ENCODE peak calls at places on chromosomes 3 and 15, in nine cellular contexts. E, I, F, P, B, C, R, S and J are unnamed samples.

GRCh38 chr15:66927326-66928077 is 137.9 kb upstream of the SMAD3 start:
- DNase-seq in P (no peak), E (no peak), I (no peak), B (no peak), C (no peak), R (no peak), F (no peak), S (no peak), J (no peak)

GRCh38 chr3:23712656-23713559 is 92.8 kb upstream of the UBE2E1 start:
- DNase-seq in F (peak), B (peak), E (no peak), P (peak), C (peak), I (no peak), S (no peak), R (no peak), J (peak)

GRCh38 chr3:174651951-174652350 is 207.2 kb upstream of the NAALADL2 start:
- DNase-seq in S (no peak), F (no peak), B (no peak), C (no peak), E (no peak), R (no peak), P (no peak), I (no peak), J (no peak)

GRCh38 chr15:75532413-75533250 is 46.5 kb downstream of the PTPN9 start:
- DNase-seq in I (peak), R (no peak), P (no peak), C (no peak), F (no peak), E (no peak), S (peak), B (peak), J (peak)

GRCh38 chr15:61032600-61033286 is 196.4 kb downstream of the RORA start:
- DNase-seq in F (no peak), E (no peak), R (no peak), B (no peak), C (no peak), P (no peak), S (no peak), I (no peak), J (no peak)

GRCh38 chr15:90478981-90479481 is 50.7 kb upstream of the CRTC3 start:
- DNase-seq in E (no peak), C (no peak), I (no peak), S (no peak), P (no peak), B (no peak), F (no peak), R (no peak), J (no peak)

GRCh38 chr15:89492111-89492641 is 4.2 kb downstream of the RHCG start:
- DNase-seq in S (no peak), F (no peak), B (peak), I (peak), P (no peak), C (no peak), E (no peak), R (no peak), J (no peak)

GRCh38 chr3:146277953-146278631 is 27.2 kb upstream of the PLSCR4 start:
- DNase-seq in S (no peak), E (no peak), B (no peak), C (peak), R (no peak), F (no peak), I (no peak), P (no peak), J (peak)

GRCh38 chr3:168091299-168091852 is 4.3 kb downstream of the GOLIM4 start:
- DNase-seq in P (peak), S (no peak), B (peak), F (no peak), E (no peak), C (no peak), R (no peak), I (no peak), J (no peak)

GRCh38 chr3:41575754-41576153 is 376.4 kb downstream of the CTNNB1 start:
- DNase-seq in P (no peak), I (no peak), S (no peak), E (no peak), B (no peak), F (no peak), C (no peak), R (no peak), J (no peak)

GRCh38 chr3:194840661-194841514 is 155.2 kb downstream of the FAM43A start:
- DNase-seq in R (no peak), E (no peak), B (no peak), P (peak), C (no peak), S (no peak), I (no peak), F (no peak), J (no peak)

GRCh38 chr15:78938608-78939488 is 6.0 kb downstream of the CTSH start:
- DNase-seq in B (no peak), I (no peak), F (no peak), R (no peak), P (no peak), S (no peak), C (no peak), E (no peak), J (no peak)

GRCh38 chr15:78234515-78235040 is at the start of gene ACSBG1:
- DNase-seq in C (no peak), R (no peak), S (no peak), E (peak), F (no peak), I (no peak), P (no peak), B (no peak), J (no peak)

GRCh38 chr3:174937488-174937887 is 78.4 kb downstream of the NAALADL2 start:
- DNase-seq in P (peak), C (no peak), F (no peak), E (no peak), I (no peak), B (no peak), S (no peak), R (no peak), J (peak)

GRCh38 chr15:32028921-32029320 is 1.4 kb upstream of the CHRNA7 start:
- DNase-seq in F (no peak), E (no peak), I (peak), B (peak), S (no peak), R (no peak), P (no peak), C (no peak), J (no peak)

GRCh38 chr3:27659279-27660021 is 62.7 kb downstream of the EOMES start:
- DNase-seq in C (no peak), S (peak), P (peak), I (peak), E (peak), R (peak), F (peak), B (peak), J (no peak)

GRCh38 chr15:26873846-26874245 is 7.0 kb downstream of the GABRA5 start:
- DNase-seq in E (no peak), S (no peak), P (peak), B (no peak), F (peak), R (no peak), C (no peak), I (no peak), J (no peak)

GRCh38 chr3:115549111-115549510 is 74.2 kb upstream of the GAP43 start:
- DNase-seq in I (no peak), P (no peak), B (no peak), S (no peak), E (no peak), F (no peak), C (no peak), R (no peak), J (peak)

GRCh38 chr3:53222183-53222901 is 33.5 kb downstream of the TKT start:
- DNase-seq in P (peak), S (no peak), E (no peak), R (no peak), F (no peak), C (no peak), B (no peak), I (no peak), J (no peak)

GRCh38 chr15:38782156-38782555 is 217.5 kb upstream of the RASGRP1 start:
- DNase-seq in C (no peak), S (no peak), P (peak), I (no peak), E (no peak), F (no peak), B (no peak), R (no peak), J (no peak)

GRCh38 chr15:26983822-26984221 is 12.8 kb downstream of the GABRG3 start:
- DNase-seq in R (no peak), E (no peak), B (peak), S (no peak), I (no peak), F (no peak), C (no peak), P (no peak), J (no peak)

GRCh38 chr3:135348698-135349097 is 553.6 kb downstream of the EPHB1 start:
- DNase-seq in I (no peak), R (no peak), F (no peak), S (no peak), C (no peak), B (no peak), E (no peak), P (no peak), J (no peak)

GRCh38 chr3:16148783-16149182 is 25.7 kb upstream of the GALNT15 start:
- DNase-seq in B (peak), C (peak), P (peak), R (no peak), I (no peak), F (no peak), E (no peak), S (no peak), J (peak)

GRCh38 chr3:64214002-64214696 is 11.1 kb downstream of the PRICKLE2 start:
- DNase-seq in B (no peak), R (no peak), I (no peak), P (peak), S (no peak), E (peak), F (no peak), C (no peak), J (no peak)

GRCh38 chr15:40105517-40106202 is 3.0 kb downstream of the BMF start:
- DNase-seq in S (no peak), E (no peak), C (no peak), R (no peak), F (no peak), B (no peak), P (peak), I (no peak), J (no peak)

GRCh38 chr3:140236836-140237476 is 302.0 kb downstream of the CLSTN2 start:
- DNase-seq in R (no peak), I (no peak), B (no peak), E (no peak), S (no peak), C (no peak), P (no peak), F (no peak), J (peak)